ENCODE peak calls at places on chromosomes 11 and 22, in four cellular contexts. I is H1, J is GM12878, U is HepG2. Y is an unnamed sample.

GRCh38 chr22:47071812-47072641 is 309.6 kb downstream of the TBC1D22A start:
- DNase-seq in I (no peak), J (no peak), U (no peak), Y (no peak)

GRCh38 chr11:36452231-36452630 is 57.8 kb downstream of the TRAF6 start:
- DNase-seq in I (no peak), J (no peak), U (no peak), Y (no peak)

GRCh38 chr11:117866526-117866925 is 9.9 kb downstream of the FXYD6 start:
- DNase-seq in I (peak), J (no peak), U (no peak), Y (no peak)

GRCh38 chr11:118328745-118329144 is 13.8 kb downstream of the CD3D start:
- DNase-seq in I (no peak), J (no peak), U (no peak), Y (no peak)

GRCh38 chr22:28798810-28799124 is 1.6 kb downstream of the XBP1 start:
- DNase-seq in I (no peak), J (no peak), U (no peak), Y (no peak)

GRCh38 chr11:29448246-29448877 is 568.5 kb downstream of the KCNA4 start:
- DNase-seq in I (no peak), J (no peak), U (no peak), Y (no peak)

GRCh38 chr22:44665115-44665514 is 36.9 kb upstream of the PRR5 start:
- DNase-seq in I (no peak), J (no peak), U (no peak), Y (no peak)

GRCh38 chr11:116782728-116783127 is 5.1 kb downstream of the ZPR1 start:
- DNase-seq in I (no peak), J (no peak), U (no peak), Y (no peak)

GRCh38 chr11:10692716-10693115 is 839 bp downstream of the IRAG1 start:
- DNase-seq in I (no peak), J (no peak), U (no peak), Y (no peak)

GRCh38 chr11:32326522-32326921 is 108.8 kb downstream of the WT1 start:
- DNase-seq in I (no peak), J (no peak), U (no peak), Y (no peak)

GRCh38 chr22:36238348-36239149 is 778 bp downstream of the APOL2 start:
- DNase-seq in I (no peak), J (no peak), U (no peak), Y (no peak)

GRCh38 chr11:68312117-68312779 is at the start of gene LRP5:
- DNase-seq in I (no peak), J (no peak), U (no peak), Y (no peak)

GRCh38 chr11:35717043-35717442 is 54.5 kb downstream of the TRIM44 start:
- DNase-seq in I (peak), J (no peak), U (no peak), Y (peak)

GRCh38 chr11:9759519-9760179 is 95.8 kb downstream of the SWAP70 start:
- DNase-seq in I (no peak), J (peak), U (peak), Y (no peak)

GRCh38 chr11:100525197-100525596 is 161.9 kb upstream of the ARHGAP42 start:
- DNase-seq in I (no peak), J (no peak), U (no peak), Y (no peak)

GRCh38 chr11:73950869-73951710 is at the start of gene DNAJB13:
- DNase-seq in I (peak), J (peak), U (peak), Y (peak)

GRCh38 chr11:62233730-62234129 is 8.3 kb upstream of the SCGB1D2 start:
- DNase-seq in I (no peak), J (no peak), U (no peak), Y (no peak)

GRCh38 chr11:10476342-10476741 is 21.3 kb downstream of the AMPD3 start:
- DNase-seq in I (no peak), J (no peak), U (no peak), Y (no peak)

GRCh38 chr22:39176673-39177455 is 24.4 kb upstream of the CBX7 start:
- DNase-seq in I (no peak), J (no peak), U (no peak), Y (no peak)

GRCh38 chr11:122045181-122045586 is 70.8 kb downstream of the BLID start:
- DNase-seq in I (no peak), J (no peak), U (no peak), Y (no peak)

GRCh38 chr11:113372317-113372716 is 15.3 kb upstream of the ANKK1 start:
- DNase-seq in I (no peak), J (no peak), U (no peak), Y (no peak)

GRCh38 chr22:20857838-20858614 is 585 bp downstream of the PI4KA start:
- DNase-seq in I (peak), J (peak), U (peak), Y (peak)

GRCh38 chr11:126132319-126132718 is 69.7 kb upstream of the CDON start:
- DNase-seq in I (no peak), J (no peak), U (no peak), Y (no peak)
- TF ChIP-seq SUZ12 in I (no peak), J (no peak), U (no peak), Y (no peak)

GRCh38 chr22:50270302-50271010 is at the start of gene MAPK11:
- DNase-seq in I (peak), J (no peak), U (peak), Y (peak)
- H3K9ac ChIP-seq in I (no peak), J (peak), U (no peak), Y (peak)

GRCh38 chr11:26593686-26594085 is 21.6 kb upstream of the MUC15 start:
- DNase-seq in I (no peak), J (no peak), U (no peak), Y (no peak)

GRCh38 chr11:26599876-26600434 is 27.9 kb upstream of the MUC15 start:
- DNase-seq in I (no peak), J (no peak), U (no peak), Y (no peak)

GRCh38 chr11:26599421-26599820 is 27.4 kb upstream of the MUC15 start:
- DNase-seq in I (no peak), J (no peak), U (no peak), Y (no peak)
- TF ChIP-seq YY1 in I (no peak), J (no peak), U (no peak), Y (no peak)

GRCh38 chr11:969651-970205 is 44.1 kb downstream of the AP2A2 start:
- DNase-seq in I (no peak), J (no peak), U (no peak), Y (no peak)
- TF ChIP-seq SUZ12 in I (no peak), J (no peak), U (no peak), Y (no peak)

GRCh38 chr11:129436573-129436972 is 60.9 kb downstream of the BARX2 start:
- DNase-seq in I (no peak), J (no peak), U (no peak), Y (no peak)

GRCh38 chr11:129434641-129435498 is 59.2 kb downstream of the BARX2 start:
- DNase-seq in I (no peak), J (no peak), U (no peak), Y (no peak)

GRCh38 chr11:129440028-129440630 is 64.5 kb downstream of the BARX2 start:
- DNase-seq in I (no peak), J (no peak), U (peak), Y (peak)

DNA sequence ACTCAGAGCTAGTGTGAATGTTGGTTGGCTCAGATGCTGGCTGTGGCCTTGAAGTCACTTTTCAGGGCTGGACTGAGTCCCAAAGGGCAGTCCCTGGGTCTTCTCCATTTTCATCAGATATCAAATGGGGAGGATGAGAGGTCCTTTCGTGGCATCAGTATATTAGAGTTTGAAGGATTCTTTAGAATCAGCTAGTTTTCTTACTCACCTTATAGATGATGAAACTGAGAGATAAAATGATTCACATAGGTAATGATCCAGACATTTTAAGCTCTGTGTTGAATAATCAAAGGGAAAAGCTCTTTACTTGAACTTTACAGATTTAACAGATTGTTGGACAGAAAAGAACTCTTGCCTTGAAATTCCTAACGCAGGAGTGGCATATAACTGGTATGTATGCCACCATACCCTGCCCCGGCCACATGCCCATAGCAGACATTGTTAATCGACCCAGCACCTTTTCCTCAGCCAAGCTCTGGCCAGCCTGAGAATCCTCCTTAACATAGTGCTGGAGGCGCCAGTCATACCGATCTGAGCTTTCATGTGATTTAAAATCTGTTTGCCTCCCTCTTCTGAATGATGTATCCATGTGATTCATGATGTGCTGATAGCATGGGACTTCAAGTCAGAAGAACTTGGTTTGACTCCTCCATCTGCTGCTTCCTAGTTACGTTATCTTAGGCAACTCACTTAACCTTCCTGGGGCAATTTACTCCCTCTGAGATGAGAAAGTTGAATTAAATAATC is 60.0 kb downstream of the BARX2 start:
- DNase-seq in I (no peak), J (no peak), U (no peak), Y (no peak)
- H3K9ac ChIP-seq in I (no peak), J (no peak), U (no peak), Y (no peak)

GRCh38 chr11:77093987-77094840 is 8.4 kb upstream of the OMP start:
- DNase-seq in I (no peak), J (no peak), U (no peak), Y (no peak)
- TF ChIP-seq YY1 in I (no peak), J (no peak), U (no peak), Y (no peak)

GRCh38 chr22:41905411-41906202 is 9.3 kb downstream of the SHISA8 start:
- DNase-seq in I (no peak), J (no peak), U (no peak), Y (no peak)
- TF ChIP-seq SUZ12 in I (no peak), J (no peak), U (no peak), Y (no peak)

DNA sequence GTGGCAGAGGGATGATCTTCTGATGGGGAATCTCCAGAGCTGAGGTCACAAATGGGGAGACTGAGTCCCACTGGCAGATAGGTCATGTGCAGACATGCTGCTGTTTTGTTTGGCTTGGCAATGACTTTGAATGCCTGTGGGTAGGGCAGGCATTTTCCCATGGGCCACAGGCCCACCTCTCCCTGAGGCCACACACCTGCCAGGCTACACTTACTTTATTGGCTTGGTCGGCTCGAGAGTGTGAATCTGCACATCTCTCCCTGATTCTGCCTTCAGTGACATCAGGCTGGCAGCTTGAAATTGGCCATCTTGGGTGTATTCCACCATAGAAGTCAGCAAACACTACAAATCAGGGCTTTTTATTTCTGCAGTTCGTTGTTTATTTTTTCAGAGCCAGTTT is 91.5 kb downstream of the GRIK4 start:
- DNase-seq in I (no peak), J (no peak), U (no peak), Y (no peak)
- H3K9ac ChIP-seq in I (no peak), J (no peak), U (no peak), Y (no peak)